ENCODE peak calls at places on chromosomes 5 and 9, in nine cellular contexts. J is IMR-90; F is fibroblast of pulmonary artery; D is transverse colon; E is cardiac fibroblast; U is mammary epithelial cell; K is spleen; Z is fibroblast of lung; X is CD4-positive, CD25-positive, alpha-beta regulatory T cell. L is an unnamed sample.

GRCh38 chr9:14366071-14366470 is 52.1 kb upstream of the NFIB start:
- DNase-seq in D (no peak), F (peak), U (peak), Z (peak), K (no peak), E (peak), X (no peak), J (peak), L (peak)

GRCh38 chr5:121182788-121183490 is 668.7 kb upstream of the FTMT start:
- DNase-seq in Z (peak), E (peak), D (no peak), X (no peak), J (peak), F (peak), K (no peak), U (peak), L (no peak)

GRCh38 chr5:170310187-170310586 is 12.6 kb upstream of the LCP2 start:
- DNase-seq in X (no peak), F (no peak), J (no peak), K (no peak), Z (no peak), E (no peak), U (no peak), D (no peak), L (no peak)

GRCh38 chr5:163821142-163821541 is 315.7 kb downstream of the MAT2B start:
- DNase-seq in X (no peak), J (no peak), F (no peak), K (no peak), E (peak), Z (no peak), U (no peak), D (no peak), L (peak)

GRCh38 chr9:68619056-68619455 is 78.4 kb upstream of the TMEM252 start:
- DNase-seq in D (no peak), F (no peak), E (no peak), K (no peak), Z (no peak), J (no peak), U (no peak), X (no peak), L (no peak)

GRCh38 chr9:16784002-16784401 is 86.5 kb downstream of the BNC2 start:
- DNase-seq in E (no peak), J (no peak), Z (no peak), D (no peak), K (no peak), F (no peak), U (no peak), X (no peak), L (no peak)

GRCh38 chr5:78568676-78569075 is 79.9 kb downstream of the LHFPL2 start:
- DNase-seq in F (no peak), E (no peak), K (no peak), Z (no peak), U (no peak), X (no peak), J (no peak), D (no peak), L (no peak)

GRCh38 chr5:80192507-80193241 is 63.2 kb downstream of the SERINC5 start:
- DNase-seq in U (no peak), F (no peak), Z (no peak), K (no peak), X (peak), J (peak), D (no peak), E (peak), L (no peak)

GRCh38 chr9:127908660-127908926 is 8.2 kb downstream of the ST6GALNAC4 start:
- DNase-seq in D (no peak), U (no peak), X (no peak), J (no peak), Z (no peak), K (no peak), E (no peak), F (no peak), L (no peak)

GRCh38 chr5:6692906-6693305 is 20.3 kb upstream of the TENT4A start:
- DNase-seq in D (no peak), F (no peak), K (no peak), U (no peak), J (no peak), Z (no peak), E (no peak), X (no peak), L (no peak)

GRCh38 chr5:135238622-135239460 is 160.2 kb downstream of the MACROH2A1 start:
- DNase-seq in Z (no peak), K (peak), X (no peak), J (no peak), D (no peak), E (no peak), F (no peak), U (no peak), L (no peak)

GRCh38 chr5:16520806-16521205 is 55.2 kb upstream of the ZNF622 start:
- DNase-seq in E (no peak), J (no peak), U (no peak), K (no peak), Z (no peak), F (no peak), D (peak), X (no peak), L (no peak)
- H3K4me3 ChIP-seq in E (no peak), J (no peak), U (no peak), K (no peak), Z (no peak), F (no peak), D (no peak), X (no peak), L (no peak)

DNA sequence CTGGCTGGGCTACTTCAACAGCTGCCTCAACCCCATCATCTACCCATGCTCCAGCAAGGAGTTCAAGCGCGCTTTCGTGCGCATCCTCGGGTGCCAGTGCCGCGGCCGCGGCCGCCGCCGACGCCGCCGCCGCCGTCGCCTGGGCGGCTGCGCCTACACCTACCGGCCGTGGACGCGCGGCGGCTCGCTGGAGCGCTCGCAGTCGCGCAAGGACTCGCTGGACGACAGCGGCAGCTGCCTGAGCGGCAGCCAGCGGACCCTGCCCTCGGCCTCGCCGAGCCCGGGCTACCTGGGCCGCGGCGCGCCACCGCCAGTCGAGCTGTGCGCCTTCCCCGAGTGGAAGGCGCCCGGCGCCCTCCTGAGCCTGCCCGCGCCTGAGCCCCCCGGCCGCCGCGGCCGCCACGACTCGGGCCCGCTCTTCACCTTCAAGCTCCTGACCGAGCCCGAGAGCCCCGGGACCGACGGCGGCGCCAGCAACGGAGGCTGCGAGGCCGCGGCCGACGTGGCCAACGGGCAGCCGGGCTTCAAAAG is 36.9 kb upstream of the TTC1 start:
- DNase-seq in K (no peak), J (no peak), D (peak), X (no peak), U (no peak), Z (no peak), F (no peak), E (peak), L (no peak)
- H3K4me3 ChIP-seq in K (peak), J (no peak), D (peak), X (no peak), U (no peak), Z (no peak), F (peak), E (no peak), L (no peak)

DNA sequence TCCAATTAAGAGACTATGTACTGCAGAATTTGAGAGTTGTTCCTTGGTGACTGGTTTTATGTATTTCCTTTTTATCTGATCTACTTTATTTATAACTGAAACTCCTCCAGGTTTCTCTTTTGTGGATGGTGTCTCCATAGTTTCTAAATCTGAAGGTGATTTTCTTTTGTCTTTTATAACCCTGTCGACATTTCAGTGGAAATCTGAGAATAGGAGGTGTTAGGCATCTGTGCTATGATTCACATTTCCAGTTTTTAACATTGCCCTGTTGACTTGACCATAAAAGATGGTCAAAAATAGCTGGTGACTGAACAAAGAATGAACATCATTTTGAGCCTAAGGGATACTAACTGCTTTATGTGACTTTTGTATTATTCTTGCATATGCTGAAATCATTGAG is 190.5 kb downstream of the PCSK1 start:
- DNase-seq in Z (no peak), E (no peak), D (no peak), K (no peak), J (peak), F (no peak), X (no peak), U (no peak), L (no peak)
- H3K4me3 ChIP-seq in Z (no peak), E (no peak), D (no peak), K (no peak), J (no peak), F (no peak), X (no peak), U (no peak), L (no peak)

DNA sequence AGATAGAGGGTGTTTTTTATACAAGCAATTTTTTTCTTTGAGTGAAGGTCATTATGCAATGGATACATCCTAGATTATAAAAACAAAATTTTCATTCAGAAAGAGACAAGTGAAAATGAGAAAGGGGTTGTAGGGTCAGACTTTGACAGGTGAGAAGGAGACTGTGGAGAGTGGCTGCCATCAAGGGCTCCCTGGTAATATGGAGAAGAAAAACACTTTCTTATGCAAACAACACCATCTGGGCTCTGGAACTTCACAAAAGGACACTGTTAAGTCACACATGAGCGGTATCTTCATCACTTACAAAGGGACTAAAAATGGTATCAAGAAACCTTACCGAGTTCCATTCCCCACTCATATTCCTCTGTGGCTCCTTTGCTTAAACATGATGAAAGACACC is 23.5 kb downstream of the C7 start:
- DNase-seq in U (no peak), D (no peak), F (no peak), Z (no peak), J (no peak), K (no peak), X (no peak), E (no peak), L (no peak)
- H3K4me3 ChIP-seq in U (no peak), D (no peak), F (no peak), Z (no peak), J (no peak), K (no peak), X (no peak), E (no peak), L (no peak)

GRCh38 chr5:10634056-10634455 is 70.2 kb downstream of the ANKRD33B start:
- DNase-seq in D (no peak), E (no peak), J (no peak), K (no peak), F (no peak), U (no peak), Z (no peak), X (peak), L (no peak)
- H3K4me3 ChIP-seq in D (no peak), E (no peak), J (no peak), K (no peak), F (no peak), U (no peak), Z (no peak), X (no peak), L (no peak)

L was measured in fibroblast of mammary gland.